ENCODE peak calls at places on chromosomes 11 and 22, in seven cellular contexts. One of them, this sample, is unnamed.

GRCh38 chr11:64456509-64457320 is 97.8 kb downstream of the RPS6KA4 start:
- DNase-seq in cardiac muscle cell: no peak
- DNase-seq in SJSA1: no peak
- DNase-seq in substantia nigra: no peak
- DNase-seq in IMR-90: no peak
- DNase-seq in PC-9: no peak
- DNase-seq in AG04450: no peak
- DNase-seq in this sample: no peak

GRCh38 chr11:64224891-64225607 is 937 bp downstream of the TRPT1 start:
- DNase-seq in substantia nigra: no peak
- DNase-seq in cardiac muscle cell: no peak
- DNase-seq in SJSA1: no peak
- DNase-seq in PC-9: no peak
- DNase-seq in IMR-90: no peak
- DNase-seq in AG04450: no peak
- DNase-seq in this sample: no peak

GRCh38 chr22:44719586-44720368 is 17.8 kb downstream of the PRR5 start:
- DNase-seq in cardiac muscle cell: peak; percentile 80
- DNase-seq in IMR-90: no peak
- DNase-seq in PC-9: no peak
- DNase-seq in AG04450: no peak
- DNase-seq in substantia nigra: no peak
- DNase-seq in SJSA1: no peak
- DNase-seq in this sample: no peak

GRCh38 chr11:17544181-17544622 is at the start of gene USH1C:
- DNase-seq in PC-9: no peak
- DNase-seq in AG04450: no peak
- DNase-seq in SJSA1: no peak
- DNase-seq in cardiac muscle cell: peak; percentile 30
- DNase-seq in substantia nigra: peak; percentile 29
- DNase-seq in IMR-90: no peak
- DNase-seq in this sample: no peak

GRCh38 chr11:81005595-81005994 is 1564.8 kb upstream of the TENM4 start:
- DNase-seq in IMR-90: peak; percentile 80
- DNase-seq in substantia nigra: no peak
- DNase-seq in AG04450: peak; percentile 63
- DNase-seq in cardiac muscle cell: no peak
- DNase-seq in PC-9: peak; percentile 42
- DNase-seq in SJSA1: no peak
- DNase-seq in this sample: peak; percentile 85

GRCh38 chr22:44391026-44391425 is 78.3 kb upstream of the SHISAL1 start:
- DNase-seq in IMR-90: no peak
- DNase-seq in cardiac muscle cell: no peak
- DNase-seq in AG04450: no peak
- DNase-seq in substantia nigra: no peak
- DNase-seq in PC-9: peak; percentile 22
- DNase-seq in SJSA1: no peak
- DNase-seq in this sample: no peak

GRCh38 chr11:121467965-121468364 is 15.2 kb upstream of the SORL1-AS1 start:
- DNase-seq in SJSA1: no peak
- DNase-seq in PC-9: no peak
- DNase-seq in substantia nigra: peak; percentile 56
- DNase-seq in IMR-90: no peak
- DNase-seq in cardiac muscle cell: no peak
- DNase-seq in AG04450: no peak
- DNase-seq in this sample: no peak

GRCh38 chr11:993141-993540 is 43.4 kb downstream of the MUC6 start:
- DNase-seq in cardiac muscle cell: no peak
- DNase-seq in AG04450: no peak
- DNase-seq in IMR-90: no peak
- DNase-seq in SJSA1: no peak
- DNase-seq in substantia nigra: no peak
- DNase-seq in PC-9: no peak
- DNase-seq in this sample: no peak

GRCh38 chr11:11313902-11314692 is 39.0 kb downstream of the CSNK2A3 start:
- DNase-seq in SJSA1: no peak
- DNase-seq in substantia nigra: no peak
- DNase-seq in cardiac muscle cell: peak; percentile 21
- DNase-seq in PC-9: no peak
- DNase-seq in AG04450: no peak
- DNase-seq in IMR-90: no peak
- DNase-seq in this sample: no peak
- H3K27ac ChIP-seq in SJSA1: no peak overlapping the region
- H3K27ac ChIP-seq in substantia nigra: no peak overlapping the region
- H3K27ac ChIP-seq in cardiac muscle cell: no peak overlapping the region
- H3K27ac ChIP-seq in PC-9: no peak overlapping the region
- H3K27ac ChIP-seq in AG04450: no peak overlapping the region
- H3K27ac ChIP-seq in IMR-90: no peak overlapping the region
- H3K27ac ChIP-seq in this sample: peak overlapping the region; percentile 80

GRCh38 chr11:7905961-7906429 is 25.1 kb downstream of the OR10A6 start:
- DNase-seq in AG04450: no peak
- DNase-seq in substantia nigra: no peak
- DNase-seq in SJSA1: peak; percentile 34
- DNase-seq in PC-9: peak; percentile 94
- DNase-seq in cardiac muscle cell: no peak
- DNase-seq in IMR-90: no peak
- DNase-seq in this sample: no peak
- H3K27ac ChIP-seq in AG04450: peak overlapping the region; percentile 13
- H3K27ac ChIP-seq in substantia nigra: no peak overlapping the region
- H3K27ac ChIP-seq in SJSA1: peak overlapping the region; percentile 25
- H3K27ac ChIP-seq in PC-9: peak overlapping the region; percentile 97
- H3K27ac ChIP-seq in cardiac muscle cell: no peak overlapping the region
- H3K27ac ChIP-seq in IMR-90: peak overlapping the region; percentile 39
- H3K27ac ChIP-seq in this sample: peak overlapping the region; percentile 93

DNA sequence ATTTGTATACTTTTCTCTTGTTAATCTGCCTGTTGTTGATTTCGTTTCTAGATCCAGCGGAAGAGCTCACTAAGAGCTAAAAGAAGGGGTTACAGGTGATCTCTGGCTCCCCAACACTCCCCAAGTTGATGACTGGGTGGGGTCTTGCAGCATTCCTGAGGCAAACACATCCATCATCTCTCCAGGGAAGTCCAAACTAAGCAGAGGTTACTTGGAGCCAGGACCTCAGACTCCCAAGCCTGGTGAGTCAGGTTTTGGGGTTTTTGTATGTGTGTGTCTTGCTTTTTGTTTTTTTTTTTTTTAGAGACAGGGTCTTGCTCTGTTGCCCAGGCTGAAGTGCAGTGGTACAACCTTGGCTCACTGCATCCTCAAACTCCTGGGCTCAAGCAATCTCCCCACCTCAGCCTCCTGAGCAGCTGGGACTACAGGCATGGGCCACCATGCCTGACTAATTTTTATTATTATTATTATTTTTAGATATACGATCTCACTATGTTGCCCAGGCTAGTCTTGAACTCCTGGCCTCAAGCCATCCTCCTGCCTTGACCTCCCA is 11.5 kb upstream of the RPS3 start:
- DNase-seq in substantia nigra: no peak
- DNase-seq in SJSA1: no peak
- DNase-seq in AG04450: no peak
- DNase-seq in cardiac muscle cell: no peak
- DNase-seq in IMR-90: no peak
- DNase-seq in PC-9: peak; percentile 41
- DNase-seq in this sample: no peak
- H3K27ac ChIP-seq in substantia nigra: no peak overlapping the region
- H3K27ac ChIP-seq in SJSA1: no peak overlapping the region
- H3K27ac ChIP-seq in AG04450: no peak overlapping the region
- H3K27ac ChIP-seq in cardiac muscle cell: no peak overlapping the region
- H3K27ac ChIP-seq in IMR-90: no peak overlapping the region
- H3K27ac ChIP-seq in PC-9: peak overlapping the region; percentile 35
- H3K27ac ChIP-seq in this sample: no peak overlapping the region

GRCh38 chr11:22275600-22275999 is 62.6 kb upstream of the SLC17A6 start:
- DNase-seq in AG04450: no peak
- DNase-seq in SJSA1: no peak
- DNase-seq in PC-9: no peak
- DNase-seq in substantia nigra: no peak
- DNase-seq in cardiac muscle cell: no peak
- DNase-seq in IMR-90: no peak
- DNase-seq in this sample: no peak
- H3K27ac ChIP-seq in AG04450: no peak overlapping the region
- H3K27ac ChIP-seq in SJSA1: no peak overlapping the region
- H3K27ac ChIP-seq in PC-9: no peak overlapping the region
- H3K27ac ChIP-seq in substantia nigra: no peak overlapping the region
- H3K27ac ChIP-seq in cardiac muscle cell: no peak overlapping the region
- H3K27ac ChIP-seq in IMR-90: no peak overlapping the region
- H3K27ac ChIP-seq in this sample: no peak overlapping the region

GRCh38 chr11:78350646-78351165 is 66.9 kb downstream of the GAB2 start:
- DNase-seq in substantia nigra: peak; percentile 47
- DNase-seq in IMR-90: peak; percentile 47
- DNase-seq in cardiac muscle cell: no peak
- DNase-seq in SJSA1: peak; percentile 21
- DNase-seq in PC-9: no peak
- DNase-seq in AG04450: no peak
- DNase-seq in this sample: no peak

GRCh38 chr11:78351193-78351592 is 66.4 kb downstream of the GAB2 start:
- DNase-seq in AG04450: no peak
- DNase-seq in PC-9: no peak
- DNase-seq in SJSA1: no peak
- DNase-seq in substantia nigra: no peak
- DNase-seq in cardiac muscle cell: no peak
- DNase-seq in IMR-90: no peak
- DNase-seq in this sample: no peak

GRCh38 chr11:78349114-78349513 is 68.5 kb downstream of the GAB2 start:
- DNase-seq in SJSA1: no peak
- DNase-seq in IMR-90: no peak
- DNase-seq in PC-9: no peak
- DNase-seq in AG04450: no peak
- DNase-seq in substantia nigra: no peak
- DNase-seq in cardiac muscle cell: no peak
- DNase-seq in this sample: no peak

GRCh38 chr11:78349614-78350013 is 68.0 kb downstream of the GAB2 start:
- DNase-seq in AG04450: no peak
- DNase-seq in IMR-90: peak; percentile 31
- DNase-seq in cardiac muscle cell: no peak
- DNase-seq in substantia nigra: no peak
- DNase-seq in SJSA1: no peak
- DNase-seq in PC-9: no peak
- DNase-seq in this sample: no peak

DNA sequence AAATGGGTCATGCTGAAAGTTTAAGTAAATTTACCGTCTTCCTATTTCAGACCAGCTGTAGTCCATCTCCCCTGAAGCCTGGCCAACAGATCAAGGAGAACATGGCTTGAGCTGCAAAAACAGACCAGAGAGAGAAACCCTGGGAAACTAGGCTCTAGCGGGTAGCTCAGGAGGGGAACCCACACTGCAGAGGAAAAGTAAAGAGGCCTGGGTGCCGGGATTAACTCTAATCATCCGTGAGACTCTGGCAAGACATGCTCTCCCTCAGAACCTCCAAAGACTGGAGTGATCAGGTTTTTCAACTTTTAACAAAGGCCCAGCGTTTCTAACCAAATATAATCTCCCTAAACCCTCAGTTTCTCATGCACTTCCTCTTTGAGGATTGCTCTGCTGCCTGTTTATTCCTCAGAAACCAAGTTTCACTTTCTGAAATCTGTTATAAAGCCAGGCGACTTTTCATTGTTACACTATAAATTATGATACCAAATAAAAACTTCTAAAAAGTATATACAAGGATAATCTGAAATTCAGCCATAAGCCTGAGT is 67.4 kb downstream of the GAB2 start:
- DNase-seq in substantia nigra: no peak
- DNase-seq in SJSA1: peak; percentile 9
- DNase-seq in IMR-90: peak; percentile 55
- DNase-seq in AG04450: peak; percentile 37
- DNase-seq in PC-9: no peak
- DNase-seq in cardiac muscle cell: no peak
- DNase-seq in this sample: no peak
- H3K27ac ChIP-seq in substantia nigra: peak overlapping the region; percentile 86
- H3K27ac ChIP-seq in SJSA1: peak overlapping the region; percentile 56
- H3K27ac ChIP-seq in IMR-90: peak overlapping the region; percentile 81
- H3K27ac ChIP-seq in AG04450: peak overlapping the region; percentile 80
- H3K27ac ChIP-seq in PC-9: no peak overlapping the region
- H3K27ac ChIP-seq in cardiac muscle cell: no peak overlapping the region
- H3K27ac ChIP-seq in this sample: no peak overlapping the region

GRCh38 chr22:24685804-24686203 is 82.8 kb downstream of the GGT1 start:
- DNase-seq in cardiac muscle cell: no peak
- DNase-seq in IMR-90: no peak
- DNase-seq in SJSA1: no peak
- DNase-seq in substantia nigra: no peak
- DNase-seq in AG04450: no peak
- DNase-seq in PC-9: no peak
- DNase-seq in this sample: no peak
- H3K27ac ChIP-seq in cardiac muscle cell: no peak overlapping the region
- H3K27ac ChIP-seq in IMR-90: peak overlapping the region; percentile 81
- H3K27ac ChIP-seq in SJSA1: no peak overlapping the region
- H3K27ac ChIP-seq in substantia nigra: no peak overlapping the region
- H3K27ac ChIP-seq in AG04450: no peak overlapping the region
- H3K27ac ChIP-seq in PC-9: no peak overlapping the region
- H3K27ac ChIP-seq in this sample: no peak overlapping the region